ENCODE peak calls at places on chromosomes 12 and 14, in five cellular contexts. E is left ventricle myocardium inferior, S is adrenal gland, B is A549, X is AG10803. A is an unnamed sample.

GRCh38 chr14:52875707-52876106 is 75.1 kb downstream of the FERMT2 start:
- DNase-seq in E (no peak), B (no peak), S (no peak), X (no peak), A (no peak)

GRCh38 chr14:61615743-61616523 is 79.4 kb upstream of the HIF1A start:
- DNase-seq in B (no peak), S (no peak), E (no peak), X (no peak), A (no peak)

GRCh38 chr14:43687866-43688265 is 819.2 kb downstream of the FSCB start:
- DNase-seq in E (no peak), X (peak; percentile 1), S (no peak), B (no peak), A (no peak)

GRCh38 chr14:61223552-61223951 is 57.6 kb downstream of the TMEM30B start:
- DNase-seq in E (no peak), X (no peak), B (no peak), S (no peak), A (no peak)

GRCh38 chr12:128803788-128804187 is 20.0 kb downstream of the SLC15A4 start:
- DNase-seq in E (no peak), B (no peak), S (no peak), X (no peak), A (no peak)

GRCh38 chr14:41302776-41303175 is 303.9 kb upstream of the LRFN5 start:
- DNase-seq in S (no peak), B (no peak), E (no peak), X (no peak), A (no peak)

GRCh38 chr12:124511259-124511985 is 56.0 kb downstream of the NCOR2 start:
- DNase-seq in X (no peak), S (no peak), E (no peak), B (no peak), A (no peak)

GRCh38 chr12:27015730-27016076 is 1.5 kb upstream of the TM7SF3 start:
- DNase-seq in S (no peak), E (no peak), X (peak; percentile 47), B (peak; percentile 18), A (no peak)

GRCh38 chr14:30193791-30194407 is 266.3 kb upstream of the PRKD1 start:
- DNase-seq in X (peak; percentile 96), S (no peak), E (no peak), B (no peak), A (no peak)

GRCh38 chr12:8780389-8780788 is 42.0 kb upstream of the A2ML1 start:
- DNase-seq in S (no peak), B (peak; percentile 21), X (peak; percentile 35), E (no peak), A (peak; percentile 31)

GRCh38 chr14:75497191-75497590 is 25.1 kb upstream of the BATF start:
- DNase-seq in B (no peak), S (no peak), X (no peak), E (no peak), A (no peak)

GRCh38 chr14:53943751-53944083 is 12.9 kb downstream of the BMP4 start:
- DNase-seq in S (no peak), X (no peak), B (no peak), E (no peak), A (no peak)

GRCh38 chr14:60101801-60102200 is 10.1 kb downstream of the PCNX4 start:
- DNase-seq in X (peak; percentile 29), E (no peak), B (no peak), S (no peak), A (no peak)

GRCh38 chr14:21070610-21071224 is 613 bp downstream of the ARHGEF40 start:
- DNase-seq in B (peak; percentile 40), E (peak; percentile 59), X (peak; percentile 40), S (peak; percentile 55), A (no peak)

GRCh38 chr12:4214912-4215861 is 58.4 kb upstream of the CCND2 start:
- DNase-seq in B (no peak), X (no peak), E (peak; percentile 71), S (peak; percentile 51), A (no peak)

GRCh38 chr14:42190744-42191143 is 584.1 kb downstream of the LRFN5 start:
- DNase-seq in E (no peak), S (no peak), X (no peak), B (no peak), A (no peak)

GRCh38 chr12:70609739-70610491 is 27.3 kb downstream of the PTPRB start:
- DNase-seq in S (peak; percentile 49), B (peak; percentile 21), E (peak; percentile 61), X (peak; percentile 39), A (no peak)

GRCh38 chr12:43728117-43728516 is 30.5 kb downstream of the PUS7L start:
- DNase-seq in B (no peak), X (peak; percentile 2), S (no peak), E (no peak), A (peak; percentile 10)
- TF ChIP-seq CTCF in B (peak; percentile 32), X (peak; percentile 30), S (peak; percentile 40), E (peak; percentile 11), A (peak; percentile 16)

GRCh38 chr14:63852817-63853730 is at the start of gene SYNE2:
- DNase-seq in B (peak; percentile 82), E (peak; percentile 82), X (peak; percentile 61), S (peak; percentile 73), A (no peak)
- H3K4me3 ChIP-seq in B (peak within 1 kb of the TSS; percentile 75), E (peak within 1 kb of the TSS; percentile 91), X (peak within 1 kb of the TSS; percentile 64), S (peak within 1 kb of the TSS; percentile 98), A (peak within 1 kb of the TSS; percentile 73)

GRCh38 chr12:80632835-80633234 is 74.6 kb upstream of the MYF6 start:
- DNase-seq in E (no peak), B (no peak), S (peak; percentile 14), X (peak; percentile 3), A (no peak)
- TF ChIP-seq CTCF in E (no peak), B (peak; percentile 33), S (no peak), X (peak; percentile 35), A (peak; percentile 51)

GRCh38 chr14:103056322-103057027 is 874 bp downstream of the CDC42BPB start:
- DNase-seq in B (peak; percentile 57), X (peak; percentile 64), E (peak; percentile 84), S (peak; percentile 76), A (no peak)

GRCh38 chr14:103055693-103056092 is 1.7 kb downstream of the CDC42BPB start:
- DNase-seq in S (no peak), E (no peak), X (peak; percentile 9), B (no peak), A (no peak)

GRCh38 chr14:103058209-103059055 is 1.1 kb upstream of the CDC42BPB start:
- DNase-seq in X (peak; percentile 11), S (no peak), B (no peak), E (no peak), A (no peak)

GRCh38 chr14:103057028-103057371 is 349 bp downstream of the CDC42BPB start:
- DNase-seq in E (peak; percentile 40), X (peak; percentile 19), B (no peak), S (peak; percentile 55), A (no peak)

DNA sequence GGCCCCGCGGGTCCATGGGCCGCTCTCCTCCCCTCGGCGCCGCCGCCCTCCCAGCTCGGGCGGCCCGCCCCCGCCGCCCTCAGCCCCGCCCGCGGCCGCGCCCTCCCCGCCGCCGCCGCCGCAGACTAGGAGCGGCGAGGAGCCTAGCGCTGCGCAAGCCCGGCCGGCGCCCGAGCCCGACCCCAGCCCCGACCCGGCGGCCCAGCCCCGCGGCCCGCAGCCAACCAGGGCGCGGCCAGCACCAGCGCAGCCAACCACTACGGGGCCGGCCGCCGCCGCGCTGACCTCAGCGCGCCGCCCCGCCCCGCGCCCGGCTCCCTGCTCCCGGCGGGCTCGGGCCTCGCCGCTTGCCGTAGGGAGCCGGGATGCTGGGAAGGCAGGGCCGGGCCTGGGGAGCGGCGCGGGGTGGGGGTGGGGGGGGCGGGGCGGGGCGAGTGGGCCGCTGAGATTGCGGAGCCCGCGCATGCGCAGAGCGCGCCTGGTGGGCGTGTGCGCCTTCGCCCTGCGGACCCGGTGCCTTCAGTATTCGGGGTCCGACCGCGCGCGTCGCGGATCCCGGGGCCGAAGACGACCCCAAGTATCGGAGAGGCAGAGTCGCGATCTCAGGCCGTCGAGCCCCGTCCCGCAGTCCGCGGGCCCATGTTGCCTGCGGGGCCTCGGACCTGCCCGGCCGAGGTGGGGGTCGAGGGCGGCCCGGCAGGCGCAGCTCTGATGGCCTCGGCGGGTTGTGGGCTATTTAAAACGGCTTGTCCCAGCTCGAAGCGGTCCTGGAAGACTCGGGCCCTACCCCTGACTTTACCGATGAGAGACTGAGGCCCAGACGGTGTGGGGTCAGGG is at the start of gene CDC42BPB:
- DNase-seq in B (peak; percentile 75), S (peak; percentile 89), X (peak; percentile 92), E (peak; percentile 89), A (peak; percentile 54)
- H3K4me3 ChIP-seq in B (peak within 1 kb of the TSS; percentile 97), S (peak within 1 kb of the TSS; percentile 85), X (peak within 1 kb of the TSS; percentile 93), E (peak within 1 kb of the TSS; percentile 100), A (peak within 1 kb of the TSS; percentile 94)

DNA sequence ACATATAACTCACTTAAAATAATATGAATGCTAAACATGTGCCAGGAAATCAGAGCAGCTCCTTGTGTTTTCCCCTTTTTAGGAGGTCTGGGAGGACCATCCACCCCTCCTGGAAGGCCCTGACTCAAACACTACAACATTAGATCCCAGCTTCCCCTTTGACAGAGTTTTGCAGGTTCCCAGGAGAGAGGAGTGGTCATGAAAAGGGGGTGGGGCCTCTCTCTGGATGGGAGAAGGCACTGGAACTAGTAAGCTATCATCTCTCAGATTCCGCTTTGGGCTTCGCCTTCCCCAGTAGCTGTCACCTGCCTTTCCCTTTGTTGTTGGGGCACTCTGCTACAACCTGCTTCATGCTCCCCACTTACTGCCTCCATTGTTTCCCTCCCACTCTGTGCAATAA is 149.2 kb downstream of the ZFP36L1 start:
- DNase-seq in S (no peak), B (no peak), E (no peak), X (no peak), A (no peak)
- TF ChIP-seq CTCF in S (no peak), B (no peak), E (no peak), X (no peak), A (no peak)